ENCODE peak calls at places on chromosomes 1 and 21, in six cellular contexts. H is SHP77; D is stimulated activated CD8-positive, alpha-beta memory T cell treated with anti-CD3 and anti-CD28 coated beads, Interleukin-4, amount 100 ng/mL, for 48 hours; N is fibroblast of lung; Z is left ventricle myocardium inferior; B is activated CD4-positive, alpha-beta T cell treated with anti-CD3 and anti-CD28 coated beads, Interleukin-2, amount 50 U/mL, for 48 hours. W is an unnamed sample.
A peak's percentile ranks its signal among the peaks of the same experiment; 100 is the strongest.

GRCh38 chr1:182869241-182869666 is 30.1 kb downstream of the DHX9 start:
- DNase-seq in D (peak; percentile 40), N (no peak), H (no peak), Z (no peak), B (no peak), W (no peak)

GRCh38 chr1:53340660-53341520 is 13.0 kb upstream of the LRP8 start:
- DNase-seq in B (peak; percentile 41), H (no peak), N (no peak), Z (no peak), D (peak; percentile 51), W (no peak)

GRCh38 chr1:5858844-5859407 is 133.3 kb downstream of the NPHP4 start:
- DNase-seq in D (no peak), B (no peak), H (no peak), Z (no peak), N (no peak), W (no peak)

GRCh38 chr21:43913928-43914327 is 48.9 kb downstream of the AGPAT3 start:
- DNase-seq in D (no peak), H (no peak), Z (no peak), B (no peak), N (peak; percentile 60), W (no peak)

GRCh38 chr1:241482761-241483250 is 36.7 kb downstream of the FH start:
- DNase-seq in H (no peak), D (no peak), Z (no peak), N (peak; percentile 40), B (no peak), W (no peak)

GRCh38 chr1:6419803-6420593 is at the start of gene HES2:
- DNase-seq in D (no peak), Z (no peak), N (no peak), H (no peak), B (peak; percentile 29), W (no peak)

GRCh38 chr1:205360166-205360565 is 3.4 kb upstream of the KLHDC8A start:
- DNase-seq in D (no peak), B (no peak), N (no peak), H (peak; percentile 56), Z (no peak), W (no peak)

GRCh38 chr1:33130297-33130696 is 49.3 kb downstream of the AZIN2 start:
- DNase-seq in Z (no peak), D (peak; percentile 49), N (peak; percentile 12), B (peak; percentile 49), H (no peak), W (no peak)

GRCh38 chr1:92168657-92169056 is 49.1 kb upstream of the C1orf146 start:
- DNase-seq in H (peak; percentile 62), D (no peak), Z (no peak), N (no peak), B (no peak), W (peak; percentile 40)

GRCh38 chr1:64505944-64506658 is 36.2 kb downstream of the CACHD1 start:
- DNase-seq in B (peak; percentile 8), D (peak; percentile 33), N (no peak), Z (no peak), H (peak; percentile 91), W (peak; percentile 54)

GRCh38 chr1:216111842-216112241 is 311.4 kb downstream of the USH2A start:
- DNase-seq in D (no peak), Z (no peak), H (no peak), N (peak; percentile 23), B (no peak), W (no peak)

GRCh38 chr1:84344286-84344685 is 42.8 kb downstream of the SAMD13 start:
- DNase-seq in B (no peak), Z (no peak), H (no peak), D (no peak), N (peak; percentile 17), W (no peak)